ENCODE peak calls at places on chromosomes 6 and 20, in four cellular contexts. T, Z, W and R are unnamed samples.

GRCh38 chr6:1062786-1063545 is 248.9 kb upstream of the FOXQ1 start:
- DNase-seq in T (no peak), Z (no peak), W (no peak), R (no peak)

GRCh38 chr20:40931348-40932044 is 97.1 kb upstream of the TOP1 start:
- DNase-seq in T (no peak), Z (no peak), W (no peak), R (no peak)

GRCh38 chr20:44618318-44618731 is 33.2 kb downstream of the ADA start:
- DNase-seq in T (no peak), Z (no peak), W (no peak), R (no peak)

GRCh38 chr6:161265554-161265953 is 8.3 kb downstream of the AGPAT4 start:
- DNase-seq in T (no peak), Z (no peak), W (no peak), R (no peak)

GRCh38 chr6:22349051-22349450 is 52.2 kb upstream of the PRL start:
- DNase-seq in T (no peak), Z (no peak), W (no peak), R (no peak)

GRCh38 chr20:56574531-56575142 is 41.6 kb downstream of the FAM209B start:
- DNase-seq in T (no peak), Z (no peak), W (no peak), R (no peak)

GRCh38 chr20:9323622-9324021 is 190.8 kb upstream of the LAMP5 start:
- DNase-seq in T (no peak), Z (no peak), W (no peak), R (no peak)

GRCh38 chr20:19713851-19714716 is 44.0 kb upstream of the RIN2 start:
- DNase-seq in T (no peak), Z (no peak), W (no peak), R (no peak)

GRCh38 chr6:10401004-10401536 is 13.8 kb downstream of the TFAP2A start:
- DNase-seq in T (no peak), Z (no peak), W (no peak), R (no peak)

GRCh38 chr20:41615671-41616070 is 2.5 kb downstream of the CHD6 start:
- DNase-seq in T (no peak), Z (no peak), W (no peak), R (no peak)

GRCh38 chr6:150865406-150866146 is at the start of gene MTHFD1L:
- DNase-seq in T (no peak), Z (peak; percentile 60), W (peak; percentile 87), R (peak; percentile 54)

GRCh38 chr6:115195239-115195638 is 852.4 kb upstream of the HS3ST5 start:
- DNase-seq in T (no peak), Z (no peak), W (no peak), R (no peak)

GRCh38 chr20:23225407-23226060 is 125.1 kb upstream of the NXT1 start:
- DNase-seq in T (no peak), Z (no peak), W (no peak), R (peak; percentile 26)

GRCh38 chr20:17835941-17836861 is 132.4 kb downstream of the SNX5 start:
- DNase-seq in T (no peak), Z (no peak), W (no peak), R (no peak)

GRCh38 chr6:25050356-25050755 is 114.6 kb upstream of the RIPOR2 start:
- DNase-seq in T (no peak), Z (no peak), W (peak; percentile 64), R (no peak)